ENCODE peak calls at places on chromosomes 3 and 15, in six cellular contexts. One of them, this sample, is unnamed.

GRCh38 chr3:127394984-127395662 is 107.3 kb upstream of the PRR20G start:
- DNase-seq in CD8-positive, alpha-beta T cell: no peak
- DNase-seq in AG04450: no peak
- DNase-seq in Peyer's patch: no peak
- DNase-seq in mammary epithelial cell: no peak
- DNase-seq in BJ: no peak
- DNase-seq in this sample: no peak

GRCh38 chr15:81962438-81962837 is 83.4 kb downstream of the MEX3B start:
- DNase-seq in CD8-positive, alpha-beta T cell: no peak
- DNase-seq in AG04450: no peak
- DNase-seq in Peyer's patch: no peak
- DNase-seq in mammary epithelial cell: no peak
- DNase-seq in BJ: no peak
- DNase-seq in this sample: no peak

GRCh38 chr3:61899700-61900462 is 338.5 kb downstream of the PTPRG start:
- DNase-seq in CD8-positive, alpha-beta T cell: no peak
- DNase-seq in AG04450: no peak
- DNase-seq in Peyer's patch: no peak
- DNase-seq in mammary epithelial cell: no peak
- DNase-seq in BJ: no peak
- DNase-seq in this sample: no peak

GRCh38 chr3:47385007-47385406 is 4.2 kb downstream of the PTPN23 start:
- DNase-seq in CD8-positive, alpha-beta T cell: no peak
- DNase-seq in AG04450: no peak
- DNase-seq in Peyer's patch: no peak
- DNase-seq in mammary epithelial cell: peak
- DNase-seq in BJ: no peak
- DNase-seq in this sample: no peak

GRCh38 chr3:194395767-194396527 is 3.1 kb downstream of the GP5 start:
- DNase-seq in CD8-positive, alpha-beta T cell: peak
- DNase-seq in AG04450: no peak
- DNase-seq in Peyer's patch: peak
- DNase-seq in mammary epithelial cell: no peak
- DNase-seq in BJ: no peak
- DNase-seq in this sample: no peak

GRCh38 chr15:37907136-37907535 is 27.3 kb upstream of the TMCO5A start:
- DNase-seq in CD8-positive, alpha-beta T cell: no peak
- DNase-seq in AG04450: no peak
- DNase-seq in Peyer's patch: no peak
- DNase-seq in mammary epithelial cell: peak
- DNase-seq in BJ: no peak
- DNase-seq in this sample: no peak

GRCh38 chr15:98123834-98124233 is 163.3 kb downstream of the ARRDC4 start:
- DNase-seq in CD8-positive, alpha-beta T cell: no peak
- DNase-seq in AG04450: no peak
- DNase-seq in Peyer's patch: no peak
- DNase-seq in mammary epithelial cell: peak
- DNase-seq in BJ: no peak
- DNase-seq in this sample: no peak

GRCh38 chr15:35505816-35506215 is 40.1 kb downstream of the DPH6 start:
- DNase-seq in CD8-positive, alpha-beta T cell: no peak
- DNase-seq in AG04450: no peak
- DNase-seq in Peyer's patch: no peak
- DNase-seq in mammary epithelial cell: no peak
- DNase-seq in BJ: no peak
- DNase-seq in this sample: no peak

GRCh38 chr15:62742409-62743171 is 300.0 kb upstream of the TPM1 start:
- DNase-seq in CD8-positive, alpha-beta T cell: no peak
- DNase-seq in AG04450: peak
- DNase-seq in Peyer's patch: peak
- DNase-seq in mammary epithelial cell: peak
- DNase-seq in BJ: peak
- DNase-seq in this sample: no peak

GRCh38 chr3:120284702-120285507 is at the start of gene GPR156:
- DNase-seq in CD8-positive, alpha-beta T cell: no peak
- DNase-seq in AG04450: no peak
- DNase-seq in Peyer's patch: no peak
- DNase-seq in mammary epithelial cell: no peak
- DNase-seq in BJ: no peak
- DNase-seq in this sample: no peak

GRCh38 chr3:176469694-176470205 is 727.5 kb downstream of the TBL1XR1 start:
- DNase-seq in CD8-positive, alpha-beta T cell: no peak
- DNase-seq in AG04450: no peak
- DNase-seq in Peyer's patch: no peak
- DNase-seq in mammary epithelial cell: no peak
- DNase-seq in BJ: no peak
- DNase-seq in this sample: no peak

GRCh38 chr3:133014325-133014724 is 23.9 kb upstream of the TMEM108 start:
- DNase-seq in CD8-positive, alpha-beta T cell: no peak
- DNase-seq in AG04450: no peak
- DNase-seq in Peyer's patch: no peak
- DNase-seq in mammary epithelial cell: no peak
- DNase-seq in BJ: no peak
- DNase-seq in this sample: no peak

GRCh38 chr3:154137036-154137435 is 15.8 kb downstream of the ARHGEF26 start:
- DNase-seq in CD8-positive, alpha-beta T cell: no peak
- DNase-seq in AG04450: no peak
- DNase-seq in Peyer's patch: no peak
- DNase-seq in mammary epithelial cell: no peak
- DNase-seq in BJ: no peak
- DNase-seq in this sample: no peak

GRCh38 chr3:48661501-48662139 is 1.1 kb downstream of the CELSR3 start:
- DNase-seq in CD8-positive, alpha-beta T cell: peak
- DNase-seq in AG04450: no peak
- DNase-seq in Peyer's patch: peak
- DNase-seq in mammary epithelial cell: peak
- DNase-seq in BJ: no peak
- DNase-seq in this sample: peak

GRCh38 chr15:66154581-66154980 is 99.0 kb downstream of the MEGF11 start:
- DNase-seq in CD8-positive, alpha-beta T cell: no peak
- DNase-seq in AG04450: no peak
- DNase-seq in Peyer's patch: no peak
- DNase-seq in mammary epithelial cell: no peak
- DNase-seq in BJ: no peak
- DNase-seq in this sample: no peak

GRCh38 chr3:193939527-193939926 is 196.4 kb upstream of the HES1 start:
- DNase-seq in CD8-positive, alpha-beta T cell: no peak
- DNase-seq in AG04450: no peak
- DNase-seq in Peyer's patch: no peak
- DNase-seq in mammary epithelial cell: no peak
- DNase-seq in BJ: no peak
- DNase-seq in this sample: no peak

GRCh38 chr3:134932035-134932434 is 137.0 kb downstream of the EPHB1 start:
- DNase-seq in CD8-positive, alpha-beta T cell: no peak
- DNase-seq in AG04450: no peak
- DNase-seq in Peyer's patch: no peak
- DNase-seq in mammary epithelial cell: no peak
- DNase-seq in BJ: no peak
- DNase-seq in this sample: no peak

GRCh38 chr3:86837871-86838270 is 153.1 kb downstream of the VGLL3 start:
- DNase-seq in CD8-positive, alpha-beta T cell: no peak
- DNase-seq in AG04450: no peak
- DNase-seq in Peyer's patch: no peak
- DNase-seq in mammary epithelial cell: no peak
- DNase-seq in BJ: no peak
- DNase-seq in this sample: no peak

GRCh38 chr3:73685061-73685460 is 60.3 kb upstream of the PDZRN3 start:
- DNase-seq in CD8-positive, alpha-beta T cell: no peak
- DNase-seq in AG04450: no peak
- DNase-seq in Peyer's patch: no peak
- DNase-seq in mammary epithelial cell: no peak
- DNase-seq in BJ: no peak
- DNase-seq in this sample: no peak

GRCh38 chr3:117407317-117407716 is 697.7 kb downstream of the TUSC7 start:
- DNase-seq in CD8-positive, alpha-beta T cell: no peak
- DNase-seq in AG04450: no peak
- DNase-seq in Peyer's patch: no peak
- DNase-seq in mammary epithelial cell: peak
- DNase-seq in BJ: no peak
- DNase-seq in this sample: no peak
- TF ChIP-seq CTCF in CD8-positive, alpha-beta T cell: no peak
- TF ChIP-seq CTCF in AG04450: peak
- TF ChIP-seq CTCF in Peyer's patch: peak
- TF ChIP-seq CTCF in mammary epithelial cell: peak
- TF ChIP-seq CTCF in BJ: peak
- TF ChIP-seq CTCF in this sample: no peak

GRCh38 chr3:171566803-171567422 is 106.7 kb upstream of the TNIK start:
- DNase-seq in CD8-positive, alpha-beta T cell: no peak
- DNase-seq in AG04450: peak
- DNase-seq in Peyer's patch: no peak
- DNase-seq in mammary epithelial cell: peak
- DNase-seq in BJ: no peak
- DNase-seq in this sample: no peak
- TF ChIP-seq CTCF in CD8-positive, alpha-beta T cell: peak
- TF ChIP-seq CTCF in AG04450: peak
- TF ChIP-seq CTCF in Peyer's patch: peak
- TF ChIP-seq CTCF in mammary epithelial cell: peak
- TF ChIP-seq CTCF in BJ: peak
- TF ChIP-seq CTCF in this sample: peak

GRCh38 chr3:12483364-12483763 is 916 bp upstream of the TSEN2 start:
- DNase-seq in CD8-positive, alpha-beta T cell: no peak
- DNase-seq in AG04450: no peak
- DNase-seq in Peyer's patch: no peak
- DNase-seq in mammary epithelial cell: no peak
- DNase-seq in BJ: no peak
- DNase-seq in this sample: no peak

GRCh38 chr3:12483872-12484197 is 445 bp upstream of the TSEN2 start:
- DNase-seq in CD8-positive, alpha-beta T cell: no peak
- DNase-seq in AG04450: no peak
- DNase-seq in Peyer's patch: no peak
- DNase-seq in mammary epithelial cell: no peak
- DNase-seq in BJ: no peak
- DNase-seq in this sample: no peak

GRCh38 chr3:12484983-12485327 is 675 bp downstream of the TSEN2 start:
- DNase-seq in CD8-positive, alpha-beta T cell: no peak
- DNase-seq in AG04450: no peak
- DNase-seq in Peyer's patch: no peak
- DNase-seq in mammary epithelial cell: no peak
- DNase-seq in BJ: no peak
- DNase-seq in this sample: no peak

GRCh38 chr3:12486001-12486400 is 1.7 kb downstream of the TSEN2 start:
- DNase-seq in CD8-positive, alpha-beta T cell: no peak
- DNase-seq in AG04450: no peak
- DNase-seq in Peyer's patch: no peak
- DNase-seq in mammary epithelial cell: no peak
- DNase-seq in BJ: no peak
- DNase-seq in this sample: no peak

GRCh38 chr3:12484198-12484982 is at the start of gene TSEN2:
- DNase-seq in CD8-positive, alpha-beta T cell: peak
- DNase-seq in AG04450: peak
- DNase-seq in Peyer's patch: peak
- DNase-seq in mammary epithelial cell: peak
- DNase-seq in BJ: no peak
- DNase-seq in this sample: peak
- TF ChIP-seq CTCF in CD8-positive, alpha-beta T cell: no peak
- TF ChIP-seq CTCF in AG04450: peak
- TF ChIP-seq CTCF in Peyer's patch: peak
- TF ChIP-seq CTCF in mammary epithelial cell: peak
- TF ChIP-seq CTCF in BJ: peak
- TF ChIP-seq CTCF in this sample: no peak

GRCh38 chr15:96701443-96701842 is 370.9 kb downstream of the NR2F2 start:
- DNase-seq in CD8-positive, alpha-beta T cell: no peak
- DNase-seq in AG04450: no peak
- DNase-seq in Peyer's patch: no peak
- DNase-seq in mammary epithelial cell: no peak
- DNase-seq in BJ: no peak
- DNase-seq in this sample: no peak
- TF ChIP-seq CTCF in CD8-positive, alpha-beta T cell: no peak
- TF ChIP-seq CTCF in AG04450: no peak
- TF ChIP-seq CTCF in Peyer's patch: no peak
- TF ChIP-seq CTCF in mammary epithelial cell: no peak
- TF ChIP-seq CTCF in BJ: no peak
- TF ChIP-seq CTCF in this sample: no peak

This sample was measured in activated B cell treated with CpG ODN at 0.5 μM for 24 hours.